ENCODE peak calls at places on chromosomes 1 and 21, in nine cellular contexts. N, O, E, B, T, H, V, Z and U are unnamed samples.

GRCh38 chr21:21018841-21019240 is 20.6 kb downstream of the NCAM2 start:
- DNase-seq in Z (no peak), O (no peak), V (peak), B (no peak), T (no peak), E (no peak), N (no peak), H (no peak), U (no peak)

GRCh38 chr21:30152792-30153191 is 13.8 kb downstream of the CLDN17 start:
- DNase-seq in B (no peak), Z (no peak), H (no peak), E (no peak), O (no peak), N (no peak), T (no peak), V (no peak), U (no peak)

GRCh38 chr1:181013144-181013543 is 9.5 kb downstream of the STX6 start:
- DNase-seq in H (no peak), B (no peak), E (no peak), N (no peak), T (no peak), Z (no peak), O (no peak), V (no peak), U (no peak)

GRCh38 chr1:107889524-107889923 is 75.5 kb downstream of the VAV3 start:
- DNase-seq in E (no peak), T (no peak), Z (no peak), N (no peak), O (no peak), V (no peak), B (no peak), H (no peak), U (no peak)

GRCh38 chr1:228752604-228753132 is 17.4 kb downstream of the RHOU start:
- DNase-seq in B (no peak), E (no peak), T (no peak), O (no peak), H (no peak), Z (no peak), V (no peak), N (no peak), U (no peak)

GRCh38 chr1:194929376-194929775 is 1678.9 kb downstream of the KCNT2 start:
- DNase-seq in H (no peak), Z (no peak), T (no peak), B (peak), V (peak), N (no peak), O (no peak), E (no peak), U (no peak)

GRCh38 chr1:60245371-60245770 is 171.8 kb upstream of the C1orf87 start:
- DNase-seq in O (no peak), V (no peak), Z (no peak), H (no peak), T (no peak), B (no peak), N (no peak), E (no peak), U (no peak)

GRCh38 chr1:156838972-156839371 is 19.9 kb downstream of the INSRR start:
- DNase-seq in V (no peak), N (no peak), E (peak), B (no peak), Z (no peak), O (peak), T (peak), H (peak), U (peak)

GRCh38 chr1:16719571-16720402 is 20.5 kb upstream of the RNU1-4 start:
- DNase-seq in T (peak), N (no peak), H (no peak), E (peak), Z (no peak), O (peak), B (no peak), V (no peak), U (no peak)

GRCh38 chr1:97143236-97143882 is 421.8 kb downstream of the PTBP2 start:
- DNase-seq in T (no peak), N (no peak), V (peak), E (no peak), Z (no peak), H (no peak), B (peak), O (no peak), U (no peak)

GRCh38 chr1:56501888-56502287 is 77.5 kb downstream of the PLPP3 start:
- DNase-seq in O (no peak), E (no peak), B (no peak), N (no peak), T (no peak), H (no peak), Z (no peak), V (no peak), U (no peak)

GRCh38 chr1:39969531-39970270 is 14.8 kb downstream of the MFSD2A start:
- DNase-seq in Z (no peak), E (no peak), H (no peak), B (no peak), V (no peak), T (no peak), N (no peak), O (no peak), U (no peak)

GRCh38 chr1:234541281-234541975 is 62.4 kb upstream of the TARBP1 start:
- DNase-seq in B (peak), V (peak), E (no peak), T (no peak), O (no peak), Z (no peak), H (no peak), N (no peak), U (no peak)

GRCh38 chr1:114092118-114092517 is 61.6 kb downstream of the SYT6 start:
- DNase-seq in O (no peak), H (no peak), N (no peak), E (no peak), Z (no peak), T (no peak), V (no peak), B (no peak), U (no peak)

GRCh38 chr1:51264470-51264869 is 28.4 kb downstream of the RNF11 start:
- DNase-seq in V (peak), Z (no peak), B (peak), O (no peak), T (no peak), N (peak), E (no peak), H (peak), U (no peak)

GRCh38 chr1:62198781-62199125 is 4.1 kb downstream of the L1TD1 start:
- DNase-seq in E (no peak), O (no peak), T (no peak), Z (no peak), H (peak), N (no peak), B (no peak), V (peak), U (no peak)

GRCh38 chr1:3744646-3745045 is 7.6 kb upstream of the CCDC27 start:
- DNase-seq in N (no peak), T (no peak), V (no peak), Z (no peak), H (no peak), B (no peak), E (no peak), O (no peak), U (no peak)

GRCh38 chr1:172719066-172719627 is 60.2 kb downstream of the FASLG start:
- DNase-seq in V (peak), O (no peak), Z (no peak), T (no peak), E (no peak), N (peak), H (no peak), B (peak), U (no peak)

GRCh38 chr1:197391303-197392226 is 123.5 kb downstream of the CRB1 start:
- DNase-seq in N (no peak), B (no peak), O (no peak), T (no peak), V (peak), Z (no peak), E (no peak), H (no peak), U (peak)

GRCh38 chr1:156371553-156372264 is 2.7 kb downstream of the RHBG start:
- DNase-seq in Z (no peak), T (no peak), H (no peak), E (no peak), N (no peak), B (peak), O (no peak), V (peak), U (no peak)

GRCh38 chr1:19483261-19483660 is 2.1 kb downstream of the CAPZB start:
- DNase-seq in Z (no peak), E (no peak), B (no peak), H (no peak), N (no peak), V (no peak), T (no peak), O (no peak), U (no peak)

GRCh38 chr1:228063251-228064191 is 19.0 kb upstream of the ARF1 start:
- DNase-seq in V (no peak), H (no peak), T (no peak), O (no peak), Z (no peak), N (no peak), E (no peak), B (no peak), U (no peak)

GRCh38 chr1:232110281-232111090 is 483.9 kb downstream of the DISC1 start:
- DNase-seq in E (peak), B (peak), V (peak), H (no peak), O (no peak), N (no peak), T (no peak), Z (peak), U (peak)

GRCh38 chr1:161229896-161230295 is 4.0 kb downstream of the TOMM40L start:
- DNase-seq in B (no peak), E (no peak), T (no peak), O (peak), V (no peak), Z (no peak), N (no peak), H (no peak), U (peak)

GRCh38 chr1:26820784-26821269 is 5.7 kb upstream of the ZDHHC18 start:
- DNase-seq in B (no peak), O (peak), E (no peak), T (no peak), N (no peak), V (no peak), H (no peak), Z (no peak), U (no peak)
- H2AFZ ChIP-seq in B (no peak), O (peak), E (no peak), T (no peak), N (no peak), V (no peak), H (no peak), Z (no peak), U (no peak)

GRCh38 chr21:41729701-41730368 is 37.0 kb downstream of the RIPK4 start:
- DNase-seq in H (no peak), E (no peak), Z (no peak), V (no peak), T (no peak), O (no peak), N (no peak), B (no peak), U (no peak)
- H3K4me2 ChIP-seq in H (no peak), E (no peak), Z (no peak), V (no peak), T (no peak), O (no peak), N (peak), B (no peak), U (no peak)

DNA sequence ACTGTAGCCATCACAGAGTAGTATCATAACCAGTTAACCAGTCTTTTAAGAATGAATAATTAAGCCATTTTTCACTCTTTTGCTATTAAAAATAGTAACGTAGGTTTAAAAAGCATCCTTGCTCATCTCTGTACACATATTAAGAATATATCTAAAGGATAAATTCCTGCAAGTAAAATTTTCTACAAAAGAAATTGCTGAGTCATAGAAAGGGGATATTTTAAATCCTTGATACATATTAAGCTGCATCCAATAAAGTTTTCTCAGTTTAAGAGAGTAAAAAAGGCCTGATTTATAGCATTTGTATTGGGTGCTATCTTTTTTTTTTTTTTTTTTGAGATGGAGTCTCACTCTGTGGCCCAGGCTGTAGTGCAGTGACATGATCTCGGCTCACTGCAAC is 1.9 kb upstream of the CTH start:
- DNase-seq in H (no peak), T (no peak), V (no peak), Z (no peak), O (no peak), E (no peak), N (no peak), B (no peak), U (no peak)
- H2AFZ ChIP-seq in H (no peak), T (no peak), V (no peak), Z (no peak), O (peak), E (no peak), N (no peak), B (no peak), U (no peak)

DNA sequence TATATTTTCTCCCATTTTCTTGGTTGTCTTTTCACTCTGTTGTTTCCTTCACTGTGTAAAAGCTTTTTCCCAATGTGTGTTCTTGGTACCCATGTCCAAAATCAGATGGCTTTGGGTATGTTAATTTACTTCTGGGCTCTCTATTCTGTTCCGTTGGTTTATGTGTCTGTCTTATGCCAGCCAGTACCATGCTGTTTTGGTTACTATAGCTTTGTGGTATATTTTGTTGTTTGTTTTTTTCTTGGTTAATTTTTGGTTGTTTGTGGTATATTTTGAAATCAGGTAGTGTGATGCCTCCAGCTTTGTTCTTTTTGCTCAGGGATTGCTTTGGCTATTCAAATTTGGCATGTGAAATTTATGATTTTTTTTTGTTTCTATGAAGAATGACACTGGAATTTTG is 67.2 kb downstream of the SWT1 start:
- DNase-seq in E (no peak), H (no peak), O (no peak), V (no peak), N (no peak), B (no peak), T (no peak), Z (no peak), U (no peak)
- H3K4me2 ChIP-seq in E (no peak), H (no peak), O (no peak), V (no peak), N (no peak), B (no peak), T (no peak), Z (no peak), U (no peak)

DNA sequence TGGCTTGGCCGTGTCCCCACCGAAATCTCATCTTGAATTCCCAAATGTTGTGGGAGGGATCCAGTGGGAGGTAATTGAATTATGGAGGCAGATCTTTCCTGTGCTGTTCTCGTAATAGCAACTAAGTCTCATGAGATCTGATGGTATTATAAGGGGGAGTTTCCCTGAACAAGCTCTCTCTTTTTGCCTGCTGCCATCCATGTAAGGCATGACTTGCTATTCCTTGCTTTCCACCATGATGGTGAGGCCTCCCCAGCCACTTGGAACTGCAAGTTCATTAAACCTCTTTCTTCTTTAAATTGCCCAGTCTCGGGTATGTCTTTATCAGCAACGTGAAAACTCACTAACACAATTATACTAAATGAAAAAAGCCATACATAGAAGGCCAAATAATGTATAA is 101.3 kb upstream of the LYPLAL1 start:
- DNase-seq in T (no peak), H (no peak), N (no peak), O (no peak), V (no peak), E (no peak), B (no peak), Z (no peak), U (no peak)
- H2AFZ ChIP-seq in T (no peak), H (no peak), N (no peak), O (no peak), V (no peak), E (no peak), B (no peak), Z (no peak), U (no peak)

GRCh38 chr1:226133504-226134123 is 52.9 kb downstream of the ACBD3 start:
- DNase-seq in V (no peak), B (no peak), O (no peak), T (peak), E (no peak), Z (no peak), N (no peak), H (no peak), U (no peak)

GRCh38 chr1:226132731-226133503 is 53.6 kb downstream of the ACBD3 start:
- DNase-seq in O (no peak), N (no peak), Z (no peak), B (no peak), H (peak), V (no peak), T (peak), E (no peak), U (no peak)

GRCh38 chr1:226135709-226136108 is 50.8 kb downstream of the ACBD3 start:
- DNase-seq in H (no peak), Z (no peak), E (no peak), T (peak), N (no peak), V (no peak), B (no peak), O (no peak), U (peak)

GRCh38 chr1:226134170-226135058 is 52.1 kb downstream of the ACBD3 start:
- DNase-seq in V (no peak), H (no peak), N (no peak), Z (no peak), B (no peak), T (no peak), E (no peak), O (no peak), U (no peak)

DNA sequence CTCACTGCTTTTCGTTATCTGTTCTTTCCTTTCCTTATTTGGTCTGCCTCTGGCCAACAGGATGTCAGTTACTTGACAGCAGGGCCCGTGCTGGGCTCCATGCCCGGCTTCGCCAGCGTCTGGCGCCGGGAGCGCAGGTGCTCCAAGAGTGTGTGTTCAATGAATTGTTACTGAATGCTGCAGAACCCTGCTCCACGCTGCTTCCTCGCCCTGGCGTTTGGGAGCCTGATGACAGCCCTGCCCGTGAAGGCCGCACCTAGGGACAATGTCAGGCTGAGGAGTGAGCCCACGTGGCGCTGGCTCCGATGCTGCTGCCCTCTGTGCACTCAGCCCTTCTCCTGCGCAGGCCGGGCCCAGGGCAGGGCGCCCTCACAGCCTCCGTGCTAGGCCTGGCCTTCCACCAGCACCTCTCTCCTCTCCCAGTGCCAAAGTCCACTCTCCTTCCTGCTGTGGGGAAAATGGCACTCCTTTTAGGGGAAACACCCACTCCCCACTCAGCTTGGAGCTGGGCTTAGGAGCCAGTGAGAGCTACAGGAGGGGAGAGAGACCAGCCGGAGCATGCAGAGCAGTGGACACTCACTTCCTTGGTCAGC is 51.4 kb downstream of the ACBD3 start:
- DNase-seq in E (no peak), O (no peak), B (no peak), H (no peak), V (peak), Z (no peak), T (peak), N (no peak), U (no peak)
- H3K4me2 ChIP-seq in E (no peak), O (no peak), B (no peak), H (no peak), V (no peak), Z (no peak), T (no peak), N (no peak), U (peak)

GRCh38 chr1:37983546-37983945 is 6.3 kb downstream of the SF3A3 start:
- DNase-seq in V (no peak), T (no peak), O (no peak), N (no peak), H (no peak), Z (no peak), E (no peak), B (no peak), U (no peak)

GRCh38 chr1:37974575-37974974 is 15.2 kb downstream of the SF3A3 start:
- DNase-seq in H (no peak), B (no peak), T (no peak), O (no peak), N (no peak), Z (no peak), E (no peak), V (no peak), U (no peak)

GRCh38 chr1:37978541-37978940 is 11.3 kb downstream of the SF3A3 start:
- DNase-seq in Z (no peak), V (no peak), H (no peak), T (no peak), N (no peak), B (no peak), E (no peak), O (no peak), U (no peak)
- H2AFZ ChIP-seq in Z (no peak), V (no peak), H (no peak), T (no peak), N (no peak), B (no peak), E (no peak), O (no peak), U (no peak)